ENCODE peak calls at places on chromosome 9, in nine cellular contexts. One of them, this sample, is unnamed.

GRCh38 chr9:34686732-34687131 is 4.3 kb downstream of the CCL19 start:
- DNase-seq in cardiac muscle cell: no peak
- DNase-seq in mesendoderm: no peak
- DNase-seq in gastrocnemius medialis: no peak
- DNase-seq in GM23338: no peak
- DNase-seq in colonic mucosa: no peak
- DNase-seq in AG04450: no peak
- DNase-seq in Panc1: no peak
- DNase-seq in HL-60: no peak
- DNase-seq in this sample: no peak

GRCh38 chr9:110125207-110125751 is 82.7 kb downstream of the C9orf152 start:
- DNase-seq in cardiac muscle cell: peak
- DNase-seq in mesendoderm: peak
- DNase-seq in gastrocnemius medialis: peak
- DNase-seq in GM23338: peak
- DNase-seq in colonic mucosa: peak
- DNase-seq in AG04450: peak
- DNase-seq in Panc1: no peak
- DNase-seq in HL-60: no peak
- DNase-seq in this sample: peak

GRCh38 chr9:2545881-2546490 is 75.6 kb upstream of the VLDLR start:
- DNase-seq in cardiac muscle cell: no peak
- DNase-seq in mesendoderm: no peak
- DNase-seq in gastrocnemius medialis: no peak
- DNase-seq in GM23338: no peak
- DNase-seq in colonic mucosa: no peak
- DNase-seq in AG04450: no peak
- DNase-seq in Panc1: no peak
- DNase-seq in HL-60: no peak
- DNase-seq in this sample: no peak

GRCh38 chr9:84919498-84919897 is 250.0 kb downstream of the NTRK2 start:
- DNase-seq in cardiac muscle cell: no peak
- DNase-seq in mesendoderm: no peak
- DNase-seq in gastrocnemius medialis: no peak
- DNase-seq in GM23338: no peak
- DNase-seq in colonic mucosa: peak
- DNase-seq in AG04450: no peak
- DNase-seq in Panc1: no peak
- DNase-seq in HL-60: no peak
- DNase-seq in this sample: no peak

GRCh38 chr9:104256031-104256709 is 162.1 kb downstream of the SMC2 start:
- DNase-seq in cardiac muscle cell: no peak
- DNase-seq in mesendoderm: no peak
- DNase-seq in gastrocnemius medialis: no peak
- DNase-seq in GM23338: no peak
- DNase-seq in colonic mucosa: no peak
- DNase-seq in AG04450: no peak
- DNase-seq in Panc1: no peak
- DNase-seq in HL-60: no peak
- DNase-seq in this sample: no peak

GRCh38 chr9:89528540-89528939 is 30.6 kb upstream of the SEMA4D start:
- DNase-seq in cardiac muscle cell: no peak
- DNase-seq in mesendoderm: no peak
- DNase-seq in gastrocnemius medialis: no peak
- DNase-seq in GM23338: no peak
- DNase-seq in colonic mucosa: no peak
- DNase-seq in AG04450: no peak
- DNase-seq in Panc1: no peak
- DNase-seq in HL-60: no peak
- DNase-seq in this sample: no peak

GRCh38 chr9:122498883-122499288 is 11.7 kb upstream of the OR1J2 start:
- DNase-seq in cardiac muscle cell: no peak
- DNase-seq in mesendoderm: peak
- DNase-seq in gastrocnemius medialis: no peak
- DNase-seq in GM23338: peak
- DNase-seq in colonic mucosa: no peak
- DNase-seq in AG04450: peak
- DNase-seq in Panc1: peak
- DNase-seq in HL-60: peak
- DNase-seq in this sample: no peak

GRCh38 chr9:70480405-70480980 is 66.0 kb upstream of the KLF9 start:
- DNase-seq in cardiac muscle cell: no peak
- DNase-seq in mesendoderm: no peak
- DNase-seq in gastrocnemius medialis: peak
- DNase-seq in GM23338: no peak
- DNase-seq in colonic mucosa: peak
- DNase-seq in AG04450: peak
- DNase-seq in Panc1: no peak
- DNase-seq in HL-60: no peak
- DNase-seq in this sample: peak

GRCh38 chr9:108537756-108538155 is 318.0 kb downstream of the ACTL7B start:
- DNase-seq in cardiac muscle cell: no peak
- DNase-seq in mesendoderm: no peak
- DNase-seq in gastrocnemius medialis: no peak
- DNase-seq in GM23338: no peak
- DNase-seq in colonic mucosa: no peak
- DNase-seq in AG04450: no peak
- DNase-seq in Panc1: no peak
- DNase-seq in HL-60: no peak
- DNase-seq in this sample: no peak

GRCh38 chr9:108534741-108535140 is 321.0 kb downstream of the ACTL7B start:
- DNase-seq in cardiac muscle cell: no peak
- DNase-seq in mesendoderm: no peak
- DNase-seq in gastrocnemius medialis: no peak
- DNase-seq in GM23338: no peak
- DNase-seq in colonic mucosa: no peak
- DNase-seq in AG04450: peak
- DNase-seq in Panc1: no peak
- DNase-seq in HL-60: no peak
- DNase-seq in this sample: no peak

GRCh38 chr9:108535526-108535925 is 320.3 kb downstream of the ACTL7B start:
- DNase-seq in cardiac muscle cell: no peak
- DNase-seq in mesendoderm: peak
- DNase-seq in gastrocnemius medialis: no peak
- DNase-seq in GM23338: peak
- DNase-seq in colonic mucosa: peak
- DNase-seq in AG04450: no peak
- DNase-seq in Panc1: no peak
- DNase-seq in HL-60: peak
- DNase-seq in this sample: no peak

GRCh38 chr9:108536836-108537601 is 318.8 kb downstream of the ACTL7B start:
- DNase-seq in cardiac muscle cell: no peak
- DNase-seq in mesendoderm: no peak
- DNase-seq in gastrocnemius medialis: no peak
- DNase-seq in GM23338: no peak
- DNase-seq in colonic mucosa: no peak
- DNase-seq in AG04450: no peak
- DNase-seq in Panc1: no peak
- DNase-seq in HL-60: no peak
- DNase-seq in this sample: no peak
- H3K4me3 ChIP-seq in cardiac muscle cell: no peak
- H3K4me3 ChIP-seq in mesendoderm: no peak
- H3K4me3 ChIP-seq in gastrocnemius medialis: no peak
- H3K4me3 ChIP-seq in GM23338: no peak
- H3K4me3 ChIP-seq in colonic mucosa: no peak
- H3K4me3 ChIP-seq in AG04450: no peak
- H3K4me3 ChIP-seq in Panc1: no peak
- H3K4me3 ChIP-seq in HL-60: no peak
- H3K4me3 ChIP-seq in this sample: no peak

DNA sequence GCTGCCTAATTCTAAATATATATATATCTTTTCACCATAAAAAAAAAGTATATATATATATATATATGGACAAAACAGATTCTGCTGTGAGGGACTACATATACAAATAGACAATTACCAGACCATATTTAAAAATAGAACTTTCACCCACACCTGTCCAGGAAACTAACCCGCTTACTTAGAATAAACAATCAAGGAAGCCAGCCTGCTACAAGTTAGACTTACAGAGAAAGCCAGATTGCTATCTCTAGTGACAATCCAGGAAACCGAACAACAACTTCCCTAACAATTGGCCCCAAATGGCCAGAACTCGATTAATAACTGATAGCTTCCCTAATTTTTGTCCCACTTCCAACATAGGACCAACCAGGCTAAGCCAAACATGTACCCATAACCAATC is 5.9 kb downstream of the GLDC start:
- DNase-seq in cardiac muscle cell: no peak
- DNase-seq in mesendoderm: no peak
- DNase-seq in gastrocnemius medialis: no peak
- DNase-seq in GM23338: no peak
- DNase-seq in colonic mucosa: no peak
- DNase-seq in AG04450: no peak
- DNase-seq in Panc1: no peak
- DNase-seq in HL-60: no peak
- DNase-seq in this sample: no peak
- H3K27ac ChIP-seq in cardiac muscle cell: no peak
- H3K27ac ChIP-seq in mesendoderm: no peak
- H3K27ac ChIP-seq in gastrocnemius medialis: peak
- H3K27ac ChIP-seq in GM23338: no peak
- H3K27ac ChIP-seq in colonic mucosa: no peak
- H3K27ac ChIP-seq in AG04450: no peak
- H3K27ac ChIP-seq in Panc1: no peak
- H3K27ac ChIP-seq in HL-60: no peak
- H3K27ac ChIP-seq in this sample: no peak

DNA sequence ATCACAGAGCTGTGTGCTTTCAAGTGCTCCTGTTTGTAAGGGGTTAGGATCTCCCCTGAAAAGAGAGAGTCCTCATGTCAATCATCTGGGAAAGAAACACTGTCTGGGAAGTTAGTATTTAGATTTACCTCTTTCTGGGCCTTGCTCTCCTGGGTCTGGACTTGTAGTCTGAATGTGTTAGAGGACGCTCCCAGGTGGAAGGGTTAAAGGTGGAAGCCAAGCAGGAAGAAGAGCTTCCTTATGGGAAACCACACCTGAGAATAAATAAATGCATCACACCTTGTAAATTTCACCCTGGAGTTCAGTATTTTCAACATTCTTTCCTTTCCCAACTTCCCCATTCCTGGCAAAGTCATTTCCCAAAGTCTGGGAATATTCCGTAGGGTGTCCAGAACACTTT is 1.3 kb downstream of the PLGRKT start:
- DNase-seq in cardiac muscle cell: no peak
- DNase-seq in mesendoderm: no peak
- DNase-seq in gastrocnemius medialis: no peak
- DNase-seq in GM23338: no peak
- DNase-seq in colonic mucosa: peak
- DNase-seq in AG04450: no peak
- DNase-seq in Panc1: no peak
- DNase-seq in HL-60: no peak
- DNase-seq in this sample: no peak
- H3K4me3 ChIP-seq in cardiac muscle cell: peak
- H3K4me3 ChIP-seq in mesendoderm: no peak
- H3K4me3 ChIP-seq in gastrocnemius medialis: no peak
- H3K4me3 ChIP-seq in GM23338: peak
- H3K4me3 ChIP-seq in colonic mucosa: peak
- H3K4me3 ChIP-seq in AG04450: no peak
- H3K4me3 ChIP-seq in Panc1: no peak
- H3K4me3 ChIP-seq in HL-60: no peak
- H3K4me3 ChIP-seq in this sample: no peak

GRCh38 chr9:73151653-73152382 is at the start of gene ANXA1:
- DNase-seq in cardiac muscle cell: no peak
- DNase-seq in mesendoderm: peak
- DNase-seq in gastrocnemius medialis: no peak
- DNase-seq in GM23338: peak
- DNase-seq in colonic mucosa: peak
- DNase-seq in AG04450: peak
- DNase-seq in Panc1: no peak
- DNase-seq in HL-60: peak
- DNase-seq in this sample: no peak

GRCh38 chr9:73153793-73154227 is 2.1 kb downstream of the ANXA1 start:
- DNase-seq in cardiac muscle cell: no peak
- DNase-seq in mesendoderm: peak
- DNase-seq in gastrocnemius medialis: no peak
- DNase-seq in GM23338: no peak
- DNase-seq in colonic mucosa: no peak
- DNase-seq in AG04450: no peak
- DNase-seq in Panc1: no peak
- DNase-seq in HL-60: no peak
- DNase-seq in this sample: no peak

GRCh38 chr9:73154271-73154670 is 2.6 kb downstream of the ANXA1 start:
- DNase-seq in cardiac muscle cell: no peak
- DNase-seq in mesendoderm: no peak
- DNase-seq in gastrocnemius medialis: no peak
- DNase-seq in GM23338: no peak
- DNase-seq in colonic mucosa: no peak
- DNase-seq in AG04450: no peak
- DNase-seq in Panc1: no peak
- DNase-seq in HL-60: no peak
- DNase-seq in this sample: no peak

GRCh38 chr9:73152953-73153352 is 1.3 kb downstream of the ANXA1 start:
- DNase-seq in cardiac muscle cell: no peak
- DNase-seq in mesendoderm: no peak
- DNase-seq in gastrocnemius medialis: no peak
- DNase-seq in GM23338: no peak
- DNase-seq in colonic mucosa: no peak
- DNase-seq in AG04450: no peak
- DNase-seq in Panc1: no peak
- DNase-seq in HL-60: peak
- DNase-seq in this sample: no peak

GRCh38 chr9:73152445-73152844 is 780 bp downstream of the ANXA1 start:
- DNase-seq in cardiac muscle cell: peak
- DNase-seq in mesendoderm: peak
- DNase-seq in gastrocnemius medialis: no peak
- DNase-seq in GM23338: peak
- DNase-seq in colonic mucosa: no peak
- DNase-seq in AG04450: no peak
- DNase-seq in Panc1: no peak
- DNase-seq in HL-60: no peak
- DNase-seq in this sample: no peak
- H3K27ac ChIP-seq in cardiac muscle cell: no peak
- H3K27ac ChIP-seq in mesendoderm: no peak
- H3K27ac ChIP-seq in gastrocnemius medialis: peak
- H3K27ac ChIP-seq in GM23338: peak
- H3K27ac ChIP-seq in colonic mucosa: peak
- H3K27ac ChIP-seq in AG04450: peak
- H3K27ac ChIP-seq in Panc1: peak
- H3K27ac ChIP-seq in HL-60: peak
- H3K27ac ChIP-seq in this sample: peak

DNA sequence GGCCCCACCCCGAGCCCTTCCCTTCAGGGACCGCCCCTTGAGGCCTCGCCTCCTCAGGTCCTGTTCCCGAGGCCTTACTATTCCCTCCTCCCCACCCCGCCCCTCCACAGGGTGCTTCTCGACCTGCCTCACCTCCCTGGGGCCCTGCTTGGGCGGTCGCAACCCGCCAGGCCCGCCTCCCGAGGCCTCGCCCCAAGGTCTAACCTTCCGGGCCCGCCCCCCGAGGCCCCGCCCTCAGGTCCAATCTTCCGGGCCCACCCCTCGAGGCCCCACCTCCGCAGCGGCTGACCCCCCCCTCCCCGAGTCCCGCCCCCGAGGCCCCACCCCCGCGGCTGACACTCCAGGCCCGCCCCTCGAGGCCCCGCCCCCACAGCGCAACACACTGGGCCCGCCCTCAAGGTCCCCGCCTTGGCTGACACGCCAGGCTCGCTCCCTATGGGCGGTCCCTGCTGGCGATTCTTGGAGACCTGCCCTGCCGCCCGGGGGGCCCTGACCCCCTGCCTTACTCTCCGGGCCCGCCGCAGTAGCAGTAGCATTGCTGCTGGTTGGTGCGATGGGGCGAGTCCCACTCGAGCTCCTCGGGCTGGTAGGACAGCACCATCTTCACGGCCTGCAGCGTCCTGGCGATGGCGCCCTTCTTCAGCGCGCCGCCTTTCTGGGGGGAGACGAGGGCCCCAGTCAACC is 8.2 kb downstream of the PHF19 start:
- DNase-seq in cardiac muscle cell: peak
- DNase-seq in mesendoderm: peak
- DNase-seq in gastrocnemius medialis: peak
- DNase-seq in GM23338: peak
- DNase-seq in colonic mucosa: peak
- DNase-seq in AG04450: peak
- DNase-seq in Panc1: no peak
- DNase-seq in HL-60: peak
- DNase-seq in this sample: peak
- H3K4me3 ChIP-seq in cardiac muscle cell: peak
- H3K4me3 ChIP-seq in mesendoderm: peak
- H3K4me3 ChIP-seq in gastrocnemius medialis: peak
- H3K4me3 ChIP-seq in GM23338: peak
- H3K4me3 ChIP-seq in colonic mucosa: peak
- H3K4me3 ChIP-seq in AG04450: peak
- H3K4me3 ChIP-seq in Panc1: peak
- H3K4me3 ChIP-seq in HL-60: peak
- H3K4me3 ChIP-seq in this sample: peak